ENCODE peak calls at places on chromosomes 1 and 21, in seven cellular contexts. M is kidney tubule cell; J is CD4-positive, CD25-positive, alpha-beta regulatory T cell; E is activated CD4-positive, alpha-beta T cell treated with anti-CD3 and anti-CD28 coated beads, Interleukin-2, amount 50 U/mL, for 1 hour; G is RPMI7951; D is mucosa of descending colon; F is frontal cortex. C is an unnamed sample.

GRCh38 chr21:34983680-34984086 is 65.4 kb downstream of the RUNX1 start:
- DNase-seq in J (peak; percentile 66), F (no peak), D (no peak), M (peak; percentile 85), E (peak; percentile 46), G (peak; percentile 90), C (no peak)

GRCh38 chr1:219726480-219727272 is 113.8 kb upstream of the ZC3H11B start:
- DNase-seq in E (no peak), F (no peak), J (no peak), G (no peak), D (no peak), M (no peak), C (no peak)

GRCh38 chr1:67489643-67490042 is 59.4 kb upstream of the SERBP1 start:
- DNase-seq in J (peak; percentile 23), E (no peak), F (no peak), M (peak; percentile 25), D (no peak), G (peak; percentile 27), C (no peak)

GRCh38 chr1:21622466-21623315 is 46.5 kb downstream of the RAP1GAP start:
- DNase-seq in F (peak; percentile 58), E (peak; percentile 37), D (peak; percentile 82), J (peak; percentile 30), M (peak; percentile 39), G (no peak), C (no peak)

GRCh38 chr1:108527837-108528236 is 32.1 kb upstream of the EEIG2 start:
- DNase-seq in E (no peak), M (no peak), F (no peak), D (no peak), J (no peak), G (no peak), C (no peak)

GRCh38 chr1:90616395-90616794 is 100.7 kb downstream of the BARHL2 start:
- DNase-seq in F (no peak), G (peak; percentile 38), E (no peak), J (no peak), M (peak; percentile 11), D (peak; percentile 22), C (no peak)

GRCh38 chr1:229964281-229964680 is 102.8 kb upstream of the GALNT2 start:
- DNase-seq in E (no peak), G (no peak), M (no peak), J (no peak), F (no peak), D (no peak), C (no peak)

GRCh38 chr1:20571427-20571826 is 17.5 kb upstream of the CDA start:
- DNase-seq in F (no peak), J (no peak), M (no peak), G (no peak), D (no peak), E (no peak), C (no peak)

GRCh38 chr21:37684115-37684493 is 232.2 kb downstream of the KCNJ6 start:
- DNase-seq in F (no peak), E (no peak), M (no peak), G (no peak), J (no peak), D (no peak), C (no peak)

GRCh38 chr1:157177701-157178380 is 39.6 kb upstream of the ETV3 start:
- DNase-seq in M (no peak), D (no peak), F (no peak), G (no peak), E (no peak), J (no peak), C (no peak)

GRCh38 chr1:42055061-42055460 is 98.1 kb upstream of the GUCA2B start:
- DNase-seq in F (no peak), M (no peak), G (peak; percentile 26), E (no peak), J (no peak), D (no peak), C (no peak)

GRCh38 chr1:85597709-85598108 is 17.1 kb downstream of the CCN1 start:
- DNase-seq in F (no peak), G (no peak), J (no peak), M (no peak), E (no peak), D (no peak), C (no peak)

GRCh38 chr1:175591083-175591743 is 152.2 kb downstream of the TNR start:
- DNase-seq in M (no peak), D (no peak), E (no peak), G (no peak), J (no peak), F (no peak), C (no peak)

GRCh38 chr1:51636765-51637522 is 20.1 kb downstream of the OSBPL9 start:
- DNase-seq in G (peak; percentile 86), F (no peak), M (peak; percentile 94), J (no peak), D (no peak), E (no peak), C (peak; percentile 63)

C was measured in uterus.